ENCODE peak calls at places on chromosome 11, in seven cellular contexts. S is mucosa of gallbladder; L is GM04504; C is transverse colon; Q is NCI-H446 treated with DMSO at 0.1 percent for 48 hours; V is stimulated activated CD8-positive, alpha-beta memory T cell treated with anti-CD3 and anti-CD28 coated beads, Interleukin-15, amount 100 ng/mL, for 24 hours; P is brain microvascular endothelial cell. U is an unnamed sample.
A peak's percentile ranks its signal among the peaks of the same experiment; 100 is the strongest.

GRCh38 chr11:29734287-29734686 is 282.5 kb downstream of the KCNA4 start:
- DNase-seq in S (no peak), L (no peak), C (no peak), Q (no peak), V (no peak), P (no peak), U (no peak)

GRCh38 chr11:112498701-112499100 is 238.0 kb upstream of the PLET1 start:
- DNase-seq in S (no peak), L (no peak), C (no peak), Q (no peak), V (no peak), P (no peak), U (no peak)

GRCh38 chr11:44530413-44531115 is 34.9 kb upstream of the CD82 start:
- DNase-seq in S (no peak), L (no peak), C (no peak), Q (no peak), V (no peak), P (no peak), U (no peak)

GRCh38 chr11:17556999-17557398 is 9.9 kb downstream of the OTOG start:
- DNase-seq in S (no peak), L (no peak), C (no peak), Q (no peak), V (no peak), P (no peak), U (no peak)

GRCh38 chr11:4095509-4096230 is 1.1 kb downstream of the RRM1 start:
- DNase-seq in S (no peak), L (peak; percentile 44), C (no peak), Q (peak; percentile 15), V (no peak), P (peak; percentile 53), U (no peak)

GRCh38 chr11:6353367-6353987 is 33.2 kb upstream of the CAVIN3 start:
- DNase-seq in S (peak; percentile 22), L (no peak), C (peak; percentile 55), Q (no peak), V (no peak), P (peak; percentile 20), U (peak; percentile 61)

GRCh38 chr11:8067929-8068575 is 13.0 kb upstream of the TUB start:
- DNase-seq in S (no peak), L (no peak), C (no peak), Q (no peak), V (no peak), P (no peak), U (no peak)

GRCh38 chr11:17208257-17208999 is 642 bp upstream of the PIK3C2A start:
- DNase-seq in S (peak; percentile 65), L (no peak), C (peak; percentile 62), Q (peak; percentile 40), V (no peak), P (peak; percentile 50), U (peak; percentile 41)